ENCODE peak calls at places on chromosomes 6 and 20, in four cellular contexts. U is fibroblast of lung; F is fibroblast of pulmonary artery; Q is CD8-positive, alpha-beta memory T cell. X is an unnamed sample.

GRCh38 chr6:26576407-26576843 is 20.3 kb upstream of the ABT1 start:
- DNase-seq in U (no peak), F (no peak), Q (no peak), X (no peak)

GRCh38 chr20:2521369-2522305 is 12.9 kb upstream of the ZNF343 start:
- DNase-seq in U (peak), F (peak), Q (peak), X (no peak)

GRCh38 chr20:32190608-32191415 is 16.7 kb downstream of the PLAGL2 start:
- DNase-seq in U (no peak), F (no peak), Q (no peak), X (no peak)

GRCh38 chr6:22251331-22251730 is 45.5 kb downstream of the PRL start:
- DNase-seq in U (peak), F (peak), Q (no peak), X (peak)

GRCh38 chr6:19999319-20000191 is 162.4 kb downstream of the ID4 start:
- DNase-seq in U (no peak), F (peak), Q (no peak), X (no peak)

GRCh38 chr6:25244865-25245264 is 34.3 kb upstream of the CARMIL1 start:
- DNase-seq in U (no peak), F (no peak), Q (no peak), X (no peak)

GRCh38 chr6:92977018-92977417 is 442.3 kb downstream of the EPHA7 start:
- DNase-seq in U (no peak), F (no peak), Q (no peak), X (no peak)

GRCh38 chr20:58718121-58718563 is 25.5 kb downstream of the NPEPL1 start:
- DNase-seq in U (no peak), F (no peak), Q (no peak), X (no peak)

GRCh38 chr6:15504581-15505350 is 158.1 kb downstream of the DTNBP1 start:
- DNase-seq in U (peak), F (peak), Q (no peak), X (peak)

GRCh38 chr6:154480144-154480639 is 30.3 kb downstream of the CNKSR3 start:
- DNase-seq in U (no peak), F (no peak), Q (no peak), X (no peak)

GRCh38 chr6:155882527-155883333 is 427.1 kb upstream of the NOX3 start:
- DNase-seq in U (peak), F (no peak), Q (no peak), X (no peak)

GRCh38 chr6:139587469-139587868 is 213.0 kb upstream of the CITED2 start:
- DNase-seq in U (peak), F (peak), Q (no peak), X (peak)

GRCh38 chr20:12882832-12883506 is 125.8 kb upstream of the SPTLC3 start:
- DNase-seq in U (peak), F (peak), Q (no peak), X (peak)

GRCh38 chr6:80480478-80481157 is 374.1 kb downstream of the BCKDHB start:
- DNase-seq in U (no peak), F (no peak), Q (no peak), X (no peak)

GRCh38 chr6:5998741-5999687 is 7.7 kb downstream of the NRN1 start:
- DNase-seq in U (no peak), F (no peak), Q (no peak), X (no peak)

GRCh38 chr20:17498181-17498580 is 33.0 kb downstream of the BFSP1 start:
- DNase-seq in U (no peak), F (no peak), Q (no peak), X (no peak)

GRCh38 chr6:170405311-170405975 is 98.9 kb downstream of the FAM120B start:
- DNase-seq in U (peak), F (peak), Q (no peak), X (peak)

GRCh38 chr6:125931733-125932450 is 24.7 kb upstream of the HINT3 start:
- DNase-seq in U (peak), F (no peak), Q (no peak), X (no peak)

GRCh38 chr6:45327956-45328522 is at the start of gene RUNX2:
- DNase-seq in U (peak), F (peak), Q (no peak), X (peak)

GRCh38 chr20:17859616-17860232 is 108.9 kb downstream of the SNX5 start:
- DNase-seq in U (no peak), F (no peak), Q (peak), X (no peak)

GRCh38 chr20:25173886-25174308 is 21.6 kb upstream of the ENTPD6 start:
- DNase-seq in U (no peak), F (no peak), Q (no peak), X (no peak)

GRCh38 chr20:5402903-5403531 is 86.3 kb upstream of the PROKR2 start:
- DNase-seq in U (no peak), F (peak), Q (no peak), X (no peak)

GRCh38 chr6:43779864-43780260 is 9.9 kb downstream of the VEGFA start:
- DNase-seq in U (no peak), F (no peak), Q (no peak), X (no peak)

GRCh38 chr20:61461459-61461858 is 209.4 kb downstream of the CDH4 start:
- DNase-seq in U (no peak), F (no peak), Q (no peak), X (no peak)

GRCh38 chr6:85362652-85363310 is 87.1 kb upstream of the NT5E start:
- DNase-seq in U (peak), F (no peak), Q (no peak), X (no peak)

GRCh38 chr6:143579703-143580102 is 68.2 kb upstream of the FUCA2 start:
- DNase-seq in U (peak), F (peak), Q (no peak), X (peak)

GRCh38 chr6:152118678-152119077 is 311.2 kb downstream of the ESR1 start:
- DNase-seq in U (no peak), F (no peak), Q (no peak), X (no peak)

GRCh38 chr6:90233994-90234393 is 62.6 kb downstream of the BACH2 start:
- DNase-seq in U (no peak), F (no peak), Q (peak), X (no peak)

GRCh38 chr20:22684072-22684762 is 99.8 kb upstream of the FOXA2 start:
- DNase-seq in U (peak), F (peak), Q (no peak), X (peak)

GRCh38 chr6:25038992-25039391 is 103.2 kb upstream of the RIPOR2 start:
- DNase-seq in U (no peak), F (no peak), Q (no peak), X (no peak)

GRCh38 chr20:47269309-47270165 is 87.0 kb downstream of the ZMYND8 start:
- DNase-seq in U (no peak), F (no peak), Q (no peak), X (no peak)

GRCh38 chr6:12243169-12243568 is 47.0 kb upstream of the EDN1 start:
- DNase-seq in U (no peak), F (no peak), Q (no peak), X (no peak)

GRCh38 chr20:42435230-42435629 is 754.5 kb downstream of the PTPRT start:
- DNase-seq in U (no peak), F (no peak), Q (no peak), X (no peak)

GRCh38 chr6:154514481-154514880 is 4.0 kb upstream of the CNKSR3 start:
- DNase-seq in U (no peak), F (no peak), Q (no peak), X (no peak)

DNA sequence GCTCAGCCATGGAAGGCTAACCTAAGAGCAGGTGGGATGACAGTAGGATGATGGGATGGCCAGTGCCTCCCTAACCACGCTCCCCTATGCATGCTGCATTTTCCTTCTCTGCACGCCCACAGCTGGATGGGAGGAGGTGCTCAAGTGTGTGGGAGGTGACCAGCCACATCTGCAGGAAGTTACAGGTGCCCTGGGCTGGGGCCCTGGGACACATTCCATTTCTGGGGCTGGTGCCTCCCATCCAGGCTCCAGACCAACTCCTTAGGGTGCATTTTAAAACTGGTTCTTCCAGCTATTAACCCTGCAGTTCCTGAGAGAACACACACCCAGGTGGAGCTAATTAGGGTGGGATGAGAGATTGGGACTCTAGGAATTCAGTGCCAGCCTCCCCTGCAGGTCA is 135.3 kb upstream of the ARMC2 start:
- DNase-seq in U (no peak), F (no peak), Q (no peak), X (no peak)
- H3K4me3 ChIP-seq in U (no peak), F (no peak), Q (no peak), X (no peak)

GRCh38 chr6:75794954-75795739 is 46.1 kb downstream of the MYO6 start:
- DNase-seq in U (peak), F (no peak), Q (no peak), X (no peak)

GRCh38 chr6:75794351-75794846 is 45.4 kb downstream of the MYO6 start:
- DNase-seq in U (no peak), F (no peak), Q (no peak), X (no peak)

GRCh38 chr6:75788894-75789293 is 39.9 kb downstream of the MYO6 start:
- DNase-seq in U (no peak), F (no peak), Q (no peak), X (no peak)

GRCh38 chr6:75796723-75797122 is 47.7 kb downstream of the MYO6 start:
- DNase-seq in U (no peak), F (no peak), Q (no peak), X (no peak)

DNA sequence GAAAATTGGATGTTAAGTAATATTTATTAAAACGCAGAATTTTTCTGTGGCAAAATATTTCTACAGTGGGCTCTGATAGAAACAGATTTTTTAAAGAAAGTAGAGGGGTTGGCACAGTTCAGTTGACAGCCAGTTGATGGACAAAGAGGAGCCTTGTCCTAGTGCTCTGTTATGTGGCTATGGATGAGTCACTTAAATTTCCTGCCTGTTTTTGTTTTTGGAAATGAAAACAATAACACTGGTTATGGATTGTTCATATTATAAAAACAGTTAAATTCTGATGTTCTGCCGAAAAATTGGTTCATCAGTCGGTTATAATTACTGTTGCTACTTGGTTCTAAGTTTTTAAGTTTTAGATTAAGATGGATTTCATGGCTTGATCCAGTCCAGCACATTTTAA is 42.8 kb downstream of the MYO6 start:
- DNase-seq in U (no peak), F (peak), Q (no peak), X (no peak)
- H3K4me3 ChIP-seq in U (no peak), F (no peak), Q (no peak), X (no peak)

GRCh38 chr6:23736577-23736976 is 389.4 kb upstream of the NRSN1 start:
- DNase-seq in U (no peak), F (no peak), Q (no peak), X (no peak)

GRCh38 chr6:23731609-23732008 is 394.4 kb upstream of the NRSN1 start:
- DNase-seq in U (no peak), F (no peak), Q (no peak), X (no peak)

GRCh38 chr6:23735151-23735550 is 390.9 kb upstream of the NRSN1 start:
- DNase-seq in U (no peak), F (no peak), Q (no peak), X (no peak)
- H3K4me3 ChIP-seq in U (no peak), F (no peak), Q (no peak), X (no peak)

GRCh38 chr6:113809818-113810217 is 47.3 kb upstream of the MARCKS start:
- DNase-seq in U (no peak), F (no peak), Q (no peak), X (no peak)
- H3K4me3 ChIP-seq in U (no peak), F (no peak), Q (no peak), X (no peak)

GRCh38 chr6:150126641-150127291 is 16.1 kb upstream of the PPP1R14C start:
- DNase-seq in U (no peak), F (no peak), Q (no peak), X (no peak)
- H3K4me3 ChIP-seq in U (no peak), F (no peak), Q (no peak), X (no peak)

GRCh38 chr6:53031281-53031680 is 33.9 kb upstream of the FBXO9 start:
- DNase-seq in U (no peak), F (no peak), Q (no peak), X (no peak)

GRCh38 chr6:53032853-53033252 is 32.4 kb upstream of the FBXO9 start:
- DNase-seq in U (peak), F (peak), Q (no peak), X (no peak)

GRCh38 chr6:53029761-53030160 is 34.7 kb upstream of the GSTA4 start:
- DNase-seq in U (no peak), F (no peak), Q (no peak), X (no peak)

GRCh38 chr6:53035549-53036213 is 29.5 kb upstream of the FBXO9 start:
- DNase-seq in U (no peak), F (peak), Q (no peak), X (no peak)

DNA sequence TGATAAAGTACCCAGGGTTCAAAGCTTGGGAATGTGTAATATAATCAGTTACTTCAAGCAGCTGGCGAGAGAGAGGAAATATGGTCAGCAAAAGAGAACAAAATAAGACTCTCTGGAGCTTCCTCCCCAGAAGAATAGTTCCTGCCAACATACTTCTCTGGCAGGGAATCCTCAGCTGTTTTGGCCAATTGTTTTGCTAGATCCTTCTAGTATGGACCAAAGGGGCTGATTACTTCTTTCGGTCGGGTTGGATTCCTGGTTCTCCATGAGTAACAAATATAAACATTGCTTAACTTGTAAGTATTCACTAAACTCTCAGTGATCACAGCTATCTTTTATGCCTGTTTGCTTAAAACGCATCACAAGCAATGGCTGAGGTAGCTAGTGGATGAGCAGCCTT is 31.4 kb upstream of the FBXO9 start:
- DNase-seq in U (peak), F (peak), Q (no peak), X (peak)
- H3K4me3 ChIP-seq in U (no peak), F (no peak), Q (no peak), X (no peak)

GRCh38 chr20:53827996-53828672 is 234.5 kb upstream of the ZNF217 start:
- DNase-seq in U (peak), F (peak), Q (no peak), X (peak)
- H3K4me3 ChIP-seq in U (peak), F (peak), Q (peak), X (peak)

GRCh38 chr20:10321138-10321717 is 102.6 kb downstream of the SNAP25 start:
- DNase-seq in U (no peak), F (no peak), Q (no peak), X (no peak)

GRCh38 chr20:10318625-10319024 is 100.0 kb downstream of the SNAP25 start:
- DNase-seq in U (no peak), F (no peak), Q (no peak), X (no peak)

GRCh38 chr20:10316582-10316981 is 98.0 kb downstream of the SNAP25 start:
- DNase-seq in U (no peak), F (no peak), Q (peak), X (no peak)

GRCh38 chr20:10322073-10323012 is 103.7 kb downstream of the SNAP25 start:
- DNase-seq in U (peak), F (no peak), Q (no peak), X (no peak)

GRCh38 chr20:10319855-10320254 is 101.2 kb downstream of the SNAP25 start:
- DNase-seq in U (peak), F (no peak), Q (no peak), X (no peak)
- H3K4me3 ChIP-seq in U (no peak), F (no peak), Q (no peak), X (no peak)

GRCh38 chr20:41231136-41231535 is 86.4 kb downstream of the ZHX3 start:
- DNase-seq in U (no peak), F (no peak), Q (no peak), X (no peak)

GRCh38 chr20:41230136-41230535 is 87.4 kb downstream of the ZHX3 start:
- DNase-seq in U (no peak), F (no peak), Q (no peak), X (no peak)

GRCh38 chr20:41229259-41229658 is 88.3 kb downstream of the ZHX3 start:
- DNase-seq in U (no peak), F (peak), Q (no peak), X (no peak)

GRCh38 chr20:41226426-41226825 is 89.1 kb downstream of the PLCG1 start:
- DNase-seq in U (no peak), F (no peak), Q (no peak), X (no peak)

GRCh38 chr20:41228858-41229257 is 88.7 kb downstream of the ZHX3 start:
- DNase-seq in U (no peak), F (no peak), Q (no peak), X (no peak)
- H3K4me3 ChIP-seq in U (no peak), F (no peak), Q (no peak), X (no peak)

X was measured in AG04449.